ENCODE peak calls at places on chromosomes 13 and 19, in four cellular contexts. G is hepatocyte, X is fibroblast of mammary gland, N is tibial nerve. R is an unnamed sample.

GRCh38 chr13:70666883-70667282 is 558.6 kb upstream of the KLHL1 start:
- DNase-seq in G (no peak), N (no peak), X (no peak), R (no peak)

GRCh38 chr13:28394422-28394821 is 100.5 kb downstream of the FLT1 start:
- DNase-seq in G (no peak), N (no peak), X (peak; percentile 84), R (no peak)

GRCh38 chr19:17101686-17102628 is 26.4 kb downstream of the MYO9B start:
- DNase-seq in G (no peak), N (no peak), X (no peak), R (no peak)

GRCh38 chr13:77563110-77563509 is 27.6 kb downstream of the SCEL start:
- DNase-seq in N (no peak), G (peak; percentile 56), X (peak; percentile 40), R (peak; percentile 45)

GRCh38 chr13:19959141-19959830 is 759 bp downstream of the ZMYM2 start:
- DNase-seq in N (peak; percentile 21), X (peak; percentile 29), G (peak; percentile 71), R (peak; percentile 38)

GRCh38 chr19:48795855-48796142 is 15.0 kb downstream of the BCAT2 start:
- DNase-seq in N (no peak), G (peak; percentile 44), X (peak; percentile 21), R (no peak)

GRCh38 chr19:5261151-5261890 is 79.3 kb downstream of the PTPRS start:
- DNase-seq in N (no peak), G (no peak), X (no peak), R (no peak)

GRCh38 chr13:106755542-106755941 is 187.6 kb upstream of the ARGLU1 start:
- DNase-seq in G (no peak), N (no peak), X (no peak), R (no peak)

GRCh38 chr13:110505594-110505993 is 55.9 kb downstream of the RAB20 start:
- DNase-seq in G (no peak), N (no peak), X (no peak), R (no peak)

DNA sequence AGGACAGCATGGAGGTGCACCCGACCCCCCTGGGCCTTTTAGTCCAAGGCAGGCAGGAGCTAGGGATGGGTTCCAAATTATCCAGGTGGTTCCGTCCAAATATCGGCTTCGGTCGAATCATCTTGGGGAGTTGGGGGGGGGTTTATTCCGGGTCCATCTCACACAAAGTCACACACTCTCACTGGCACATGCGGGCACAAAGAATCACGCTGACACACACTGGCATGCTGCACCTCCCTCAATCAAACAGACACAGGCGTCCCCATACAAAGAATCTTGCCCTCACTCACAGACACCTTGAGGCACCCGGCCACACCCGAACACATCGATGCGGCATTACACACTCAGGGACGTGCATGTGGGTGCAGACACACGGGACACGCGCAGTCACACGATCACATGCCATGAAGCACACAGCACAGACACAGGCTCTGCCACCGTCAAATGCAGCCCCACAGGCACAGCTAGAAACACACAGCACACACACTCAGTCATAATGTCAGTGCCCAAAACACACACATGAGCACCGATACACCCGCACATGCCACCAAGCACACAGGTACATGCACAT is 7.8 kb downstream of the NFIX start:
- DNase-seq in X (no peak), G (no peak), N (no peak), R (no peak)
- H3K4me3 ChIP-seq in X (no peak overlapping the region), G (no peak overlapping the region), N (peak overlapping the region; percentile 47), R (peak overlapping the region; percentile 50)

GRCh38 chr19:45402469-45403070 is 2.3 kb downstream of the PPP1R13L start:
- DNase-seq in N (no peak), G (peak; percentile 82), X (no peak), R (no peak)

GRCh38 chr19:45396389-45397260 is 8.2 kb downstream of the PPP1R13L start:
- DNase-seq in N (no peak), G (no peak), X (no peak), R (no peak)

GRCh38 chr19:45401815-45402468 is 2.9 kb downstream of the PPP1R13L start:
- DNase-seq in N (no peak), G (no peak), X (no peak), R (no peak)

GRCh38 chr19:45403272-45403671 is 1.6 kb downstream of the PPP1R13L start:
- DNase-seq in G (no peak), X (no peak), N (no peak), R (no peak)

DNA sequence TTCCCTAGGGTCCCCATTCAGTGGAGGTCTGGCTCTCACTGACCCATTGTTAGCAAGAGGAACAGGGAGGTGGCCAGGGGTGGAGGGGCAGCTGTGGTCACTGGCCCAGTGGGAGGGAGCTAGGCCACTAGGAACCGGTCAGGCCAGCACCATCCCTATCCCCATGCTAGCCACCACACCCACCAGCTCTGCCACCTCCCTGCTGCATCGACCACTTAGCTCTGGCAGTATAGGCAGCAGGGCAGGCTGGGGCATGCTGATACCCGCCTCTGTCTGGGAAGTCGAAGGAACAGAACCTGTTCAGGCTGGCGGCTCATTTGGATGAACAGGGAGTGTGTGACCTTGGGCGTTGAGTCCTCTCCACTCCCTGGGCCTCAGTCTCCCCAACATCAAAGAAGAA is 4.7 kb downstream of the PPP1R13L start:
- DNase-seq in G (peak; percentile 2), N (no peak), X (no peak), R (no peak)
- H3K4me3 ChIP-seq in G (no peak overlapping the region), N (no peak overlapping the region), X (no peak overlapping the region), R (no peak overlapping the region)

GRCh38 chr19:47417107-47417745 is 2.1 kb downstream of the MEIS3 start:
- DNase-seq in G (no peak), X (no peak), N (no peak), R (no peak)

GRCh38 chr19:47419789-47420188 is 462 bp upstream of the MEIS3 start:
- DNase-seq in X (no peak), G (no peak), N (no peak), R (no peak)

GRCh38 chr19:47418595-47419036 is 711 bp downstream of the MEIS3 start:
- DNase-seq in N (no peak), G (no peak), X (no peak), R (no peak)

GRCh38 chr19:47417746-47418594 is 1.4 kb downstream of the MEIS3 start:
- DNase-seq in X (no peak), G (no peak), N (no peak), R (peak; percentile 16)

GRCh38 chr19:47419037-47419783 is at the start of gene MEIS3:
- DNase-seq in N (no peak), G (no peak), X (no peak), R (no peak)
- H3K4me3 ChIP-seq in N (peak within 1 kb of the TSS; percentile 58), G (peak within 1 kb of the TSS; percentile 55), X (peak within 1 kb of the TSS; percentile 68), R (peak within 1 kb of the TSS; percentile 70)

GRCh38 chr19:18160792-18161690 is 8.1 kb downstream of the PIK3R2 start:
- DNase-seq in G (peak; percentile 90), N (peak; percentile 64), X (peak; percentile 42), R (peak; percentile 43)
- H3K4me3 ChIP-seq in G (no peak overlapping the region), N (peak overlapping the region; percentile 60), X (peak overlapping the region; percentile 31), R (peak overlapping the region; percentile 49)

DNA sequence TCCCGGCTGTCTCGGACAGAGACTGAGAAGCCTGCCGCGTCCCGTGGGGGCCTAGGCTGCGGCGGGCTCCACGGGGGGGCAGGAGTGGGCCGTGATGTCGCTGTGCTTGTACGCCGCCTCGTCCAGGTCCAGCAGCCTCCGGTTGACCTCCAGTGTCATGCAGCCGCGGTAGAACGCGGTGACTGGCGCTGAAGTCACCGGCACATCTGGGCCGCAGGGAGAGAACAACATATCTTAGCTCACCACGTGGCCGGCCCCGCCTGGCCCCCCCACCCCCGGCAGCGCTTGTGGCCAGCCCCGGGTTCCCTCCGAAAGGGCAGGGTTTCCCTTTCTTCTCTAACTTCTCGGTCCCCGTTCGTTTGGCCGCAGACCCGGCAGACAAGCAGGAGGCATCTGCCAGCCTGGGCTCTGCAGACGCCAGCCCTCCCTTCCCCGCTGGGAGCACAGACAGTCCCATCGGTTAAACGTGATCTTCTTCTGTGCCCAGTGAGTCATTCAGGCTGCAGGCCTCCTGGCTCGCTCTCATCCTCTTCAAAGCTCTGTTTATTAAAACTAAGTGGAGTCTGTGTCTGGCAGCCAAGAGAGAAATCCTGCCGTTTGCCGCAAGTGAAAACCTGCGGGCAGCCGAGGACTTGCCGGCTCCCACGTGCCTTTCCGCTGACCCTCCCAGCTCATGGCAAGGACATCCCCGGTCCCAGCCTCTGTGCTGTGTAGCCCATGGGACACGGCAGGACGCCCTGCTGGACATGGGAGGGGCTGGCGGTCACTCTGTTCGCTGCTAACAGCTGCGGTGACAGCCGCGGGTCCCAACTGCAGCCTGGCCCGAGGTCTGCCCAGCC is 42.8 kb downstream of the GAS6 start:
- DNase-seq in N (peak; percentile 75), G (peak; percentile 87), X (peak; percentile 99), R (peak; percentile 97)
- H3K4me3 ChIP-seq in N (peak overlapping the region; percentile 31), G (no peak overlapping the region), X (no peak overlapping the region), R (peak overlapping the region; percentile 17)

GRCh38 chr19:47000373-47000772 is 19.3 kb upstream of the NPAS1 start:
- DNase-seq in G (no peak), N (no peak), X (no peak), R (no peak)

GRCh38 chr19:47002106-47002766 is 17.4 kb upstream of the NPAS1 start:
- DNase-seq in X (no peak), N (no peak), G (no peak), R (no peak)

GRCh38 chr19:46999878-47000277 is 19.8 kb upstream of the NPAS1 start:
- DNase-seq in X (no peak), N (no peak), G (no peak), R (no peak)

GRCh38 chr19:47002853-47003610 is 16.6 kb upstream of the NPAS1 start:
- DNase-seq in N (no peak), G (no peak), X (no peak), R (no peak)

GRCh38 chr19:47001584-47001983 is 18.1 kb upstream of the NPAS1 start:
- DNase-seq in G (no peak), X (no peak), N (no peak), R (no peak)
- H3K4me3 ChIP-seq in G (no peak overlapping the region), X (no peak overlapping the region), N (no peak overlapping the region), R (no peak overlapping the region)

DNA sequence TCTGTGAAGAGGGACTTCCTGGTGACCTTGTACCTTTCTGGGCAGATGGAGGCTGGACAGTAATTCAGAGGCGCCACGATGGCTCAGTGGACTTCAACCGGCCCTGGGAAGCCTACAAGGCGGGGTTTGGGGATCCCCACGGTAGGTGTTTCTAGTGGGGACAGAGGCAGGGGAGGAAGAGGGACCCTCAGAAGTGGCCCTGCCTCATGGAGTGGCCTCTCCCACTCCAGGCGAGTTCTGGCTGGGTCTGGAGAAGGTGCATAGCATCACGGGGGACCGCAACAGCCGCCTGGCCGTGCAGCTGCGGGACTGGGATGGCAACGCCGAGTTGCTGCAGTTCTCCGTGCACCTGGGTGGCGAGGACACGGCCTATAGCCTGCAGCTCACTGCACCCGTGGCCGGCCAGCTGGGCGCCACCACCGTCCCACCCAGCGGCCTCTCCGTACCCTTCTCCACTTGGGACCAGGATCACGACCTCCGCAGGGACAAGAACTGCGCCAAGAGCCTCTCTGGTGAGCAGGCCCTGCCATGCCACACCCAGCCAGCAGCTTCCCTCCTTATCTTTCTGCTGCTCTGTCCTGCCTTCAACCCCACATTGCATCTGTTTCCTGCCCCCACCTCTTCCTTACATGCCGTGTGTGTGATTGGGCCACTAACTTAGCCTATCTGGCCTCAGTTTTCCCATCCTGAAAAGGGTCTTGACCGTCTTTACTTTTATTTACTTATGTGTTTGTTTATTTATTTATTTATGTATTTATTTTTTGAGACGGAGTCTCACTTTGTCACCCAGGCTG is 7.3 kb downstream of the ANGPTL4 start:
- DNase-seq in X (no peak), G (no peak), N (no peak), R (no peak)
- H3K4me3 ChIP-seq in X (no peak overlapping the region), G (no peak overlapping the region), N (peak overlapping the region; percentile 37), R (no peak overlapping the region)